ENCODE peak calls at places on chromosome 1, in four cellular contexts. Z is RKO, J is renal cortical epithelial cell, C is iPS-NIHi11. A is an unnamed sample.

GRCh38 chr1:228321478-228321877 is 85.2 kb downstream of the TRIM11 start:
- DNase-seq in Z (no peak), J (no peak), C (no peak), A (peak; percentile 8)

GRCh38 chr1:94279048-94279447 is 41.7 kb upstream of the ARHGAP29 start:
- DNase-seq in Z (no peak), C (no peak), J (no peak), A (no peak)

GRCh38 chr1:202034683-202035462 is 24.5 kb downstream of the ELF3 start:
- DNase-seq in Z (peak; percentile 8), C (peak; percentile 74), J (peak; percentile 98), A (peak; percentile 95)

GRCh38 chr1:28129150-28129549 is 40.7 kb upstream of the EYA3 start:
- DNase-seq in Z (no peak), C (no peak), J (peak; percentile 98), A (no peak)

GRCh38 chr1:236024655-236025054 is 40.2 kb downstream of the NID1 start:
- DNase-seq in C (no peak), J (no peak), Z (no peak), A (no peak)

GRCh38 chr1:62912028-62912638 is 128.2 kb downstream of the ATG4C start:
- DNase-seq in C (peak; percentile 48), J (peak; percentile 15), Z (peak; percentile 25), A (no peak)

GRCh38 chr1:2914702-2915101 is 106.6 kb upstream of the ACTRT2 start:
- DNase-seq in Z (no peak), C (no peak), J (no peak), A (no peak)

GRCh38 chr1:198449281-198449680 is 91.2 kb downstream of the ATP6V1G3 start:
- DNase-seq in C (no peak), J (peak; percentile 62), Z (no peak), A (no peak)